ENCODE peak calls at places on chromosomes 4 and X, in five cellular contexts. One of them, this sample, is unnamed. For H3K4me1, the result is how much of the 10 kb centered on the place peaks cover.

GRCh38 chr4:186765138-186765537 is 41.5 kb upstream of the FAT1 start:
- DNase-seq in ascending aorta: no peak
- DNase-seq in psoas muscle: peak
- DNase-seq in GM23338: peak
- DNase-seq in Peyer's patch: peak
- DNase-seq in this sample: no peak

GRCh38 chr4:187103351-187103750 is 379.7 kb upstream of the FAT1 start:
- DNase-seq in ascending aorta: no peak
- DNase-seq in psoas muscle: no peak
- DNase-seq in GM23338: no peak
- DNase-seq in Peyer's patch: no peak
- DNase-seq in this sample: no peak

GRCh38 chr4:72779256-72779655 is 210.2 kb upstream of the ADAMTS3 start:
- DNase-seq in ascending aorta: no peak
- DNase-seq in psoas muscle: no peak
- DNase-seq in GM23338: no peak
- DNase-seq in Peyer's patch: no peak
- DNase-seq in this sample: no peak

GRCh38 chrX:151977009-151977408 is 2.5 kb upstream of the GABRE start:
- DNase-seq in ascending aorta: no peak
- DNase-seq in psoas muscle: no peak
- DNase-seq in GM23338: no peak
- DNase-seq in Peyer's patch: no peak
- DNase-seq in this sample: no peak

GRCh38 chr4:156794863-156795262 is 176.7 kb downstream of the PDGFC start:
- DNase-seq in ascending aorta: no peak
- DNase-seq in psoas muscle: no peak
- DNase-seq in GM23338: no peak
- DNase-seq in Peyer's patch: no peak
- DNase-seq in this sample: no peak

GRCh38 chr4:168028970-168029610 is 63.2 kb upstream of the ANXA10 start:
- DNase-seq in ascending aorta: no peak
- DNase-seq in psoas muscle: no peak
- DNase-seq in GM23338: no peak
- DNase-seq in Peyer's patch: no peak
- DNase-seq in this sample: no peak

GRCh38 chr4:2923141-2923551 is 40.1 kb downstream of the NOP14 start:
- DNase-seq in ascending aorta: no peak
- DNase-seq in psoas muscle: no peak
- DNase-seq in GM23338: no peak
- DNase-seq in Peyer's patch: peak
- DNase-seq in this sample: no peak

GRCh38 chr4:26022346-26022891 is 108.4 kb downstream of the SMIM20 start:
- DNase-seq in ascending aorta: no peak
- DNase-seq in psoas muscle: no peak
- DNase-seq in GM23338: no peak
- DNase-seq in Peyer's patch: no peak
- DNase-seq in this sample: no peak

GRCh38 chrX:19886888-19887531 is 390 bp downstream of the SH3KBP1 start:
- DNase-seq in ascending aorta: no peak
- DNase-seq in psoas muscle: peak
- DNase-seq in GM23338: peak
- DNase-seq in Peyer's patch: peak
- DNase-seq in this sample: peak

GRCh38 chr4:119597377-119597776 is 31.2 kb downstream of the PDE5A start:
- DNase-seq in ascending aorta: no peak
- DNase-seq in psoas muscle: no peak
- DNase-seq in GM23338: peak
- DNase-seq in Peyer's patch: no peak
- DNase-seq in this sample: no peak

GRCh38 chrX:45712067-45712466 is 511.4 kb upstream of the DIPK2B start:
- DNase-seq in ascending aorta: no peak
- DNase-seq in psoas muscle: no peak
- DNase-seq in GM23338: no peak
- DNase-seq in Peyer's patch: no peak
- DNase-seq in this sample: no peak

GRCh38 chrX:102835504-102836146 is 101.4 kb upstream of the RAB40AL start:
- DNase-seq in ascending aorta: no peak
- DNase-seq in psoas muscle: no peak
- DNase-seq in GM23338: peak
- DNase-seq in Peyer's patch: no peak
- DNase-seq in this sample: no peak

GRCh38 chr4:37453004-37453360 is 208.4 kb downstream of the NWD2 start:
- DNase-seq in ascending aorta: no peak
- DNase-seq in psoas muscle: no peak
- DNase-seq in GM23338: peak
- DNase-seq in Peyer's patch: no peak
- DNase-seq in this sample: no peak

GRCh38 chr4:147808447-147808846 is 76.6 kb downstream of the ARHGAP10 start:
- DNase-seq in ascending aorta: no peak
- DNase-seq in psoas muscle: no peak
- DNase-seq in GM23338: no peak
- DNase-seq in Peyer's patch: no peak
- DNase-seq in this sample: no peak

GRCh38 chr4:101115841-101116240 is 231.5 kb downstream of the PPP3CA start:
- DNase-seq in ascending aorta: no peak
- DNase-seq in psoas muscle: no peak
- DNase-seq in GM23338: no peak
- DNase-seq in Peyer's patch: no peak
- DNase-seq in this sample: no peak

GRCh38 chr4:10589808-10590207 is 94.8 kb downstream of the CLNK start:
- DNase-seq in ascending aorta: no peak
- DNase-seq in psoas muscle: no peak
- DNase-seq in GM23338: no peak
- DNase-seq in Peyer's patch: no peak
- DNase-seq in this sample: peak

GRCh38 chr4:1409079-1409805 is 3.0 kb upstream of the NKX1-1 start:
- DNase-seq in ascending aorta: no peak
- DNase-seq in psoas muscle: no peak
- DNase-seq in GM23338: no peak
- DNase-seq in Peyer's patch: no peak
- DNase-seq in this sample: no peak

GRCh38 chr4:3829954-3830773 is 64.0 kb downstream of the ADRA2C start:
- DNase-seq in ascending aorta: no peak
- DNase-seq in psoas muscle: no peak
- DNase-seq in GM23338: peak
- DNase-seq in Peyer's patch: no peak
- DNase-seq in this sample: no peak

DNA sequence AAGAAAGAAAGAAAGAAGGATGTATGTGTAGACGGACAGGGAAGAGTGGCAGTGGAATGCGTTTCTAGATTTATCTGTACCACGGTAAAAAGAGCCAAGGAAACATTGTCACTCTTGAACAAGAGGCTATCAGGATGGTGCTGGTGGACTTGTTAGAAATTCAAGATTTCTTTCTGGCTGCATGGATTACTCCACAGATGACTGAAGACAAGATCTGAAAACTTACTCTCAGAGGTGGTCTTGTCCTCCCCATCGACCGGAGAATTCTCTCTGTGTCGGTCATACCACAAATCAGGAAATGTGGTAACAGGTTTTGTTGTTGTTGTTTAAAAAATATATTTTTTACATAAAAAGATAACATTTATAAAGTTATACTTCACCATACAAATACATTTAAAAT is 11.8 kb downstream of the DSPP start:
- DNase-seq in ascending aorta: no peak
- DNase-seq in psoas muscle: no peak
- DNase-seq in GM23338: no peak
- DNase-seq in Peyer's patch: no peak
- DNase-seq in this sample: no peak
- H3K27ac ChIP-seq in ascending aorta: peak
- H3K27ac ChIP-seq in psoas muscle: peak
- H3K27ac ChIP-seq in GM23338: no peak
- H3K27ac ChIP-seq in Peyer's patch: peak
- H3K27ac ChIP-seq in this sample: no peak

DNA sequence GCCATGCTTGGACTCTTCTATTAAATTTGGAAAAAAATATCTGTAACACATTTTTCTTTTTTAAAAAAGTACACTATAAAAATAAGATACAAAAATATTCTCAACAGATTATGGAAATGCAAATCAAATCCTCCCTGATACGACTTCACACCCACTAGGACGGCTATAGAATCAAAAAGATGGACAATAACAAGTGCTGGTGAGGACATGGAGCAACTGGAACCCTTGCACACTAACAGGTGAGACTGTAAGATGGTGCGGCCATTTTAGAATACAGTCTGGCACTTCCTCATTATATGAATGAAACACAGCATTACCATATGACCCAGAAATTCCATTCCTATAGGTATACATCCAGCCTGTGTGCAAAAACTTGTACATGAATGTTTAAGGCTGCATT is 83.6 kb downstream of the GATB start:
- DNase-seq in ascending aorta: no peak
- DNase-seq in psoas muscle: no peak
- DNase-seq in GM23338: no peak
- DNase-seq in Peyer's patch: no peak
- DNase-seq in this sample: no peak
- H3K4me1 ChIP-seq in ascending aorta: under half
- H3K4me1 ChIP-seq in psoas muscle: under half
- H3K4me1 ChIP-seq in GM23338: under half
- H3K4me1 ChIP-seq in Peyer's patch: under half
- H3K4me1 ChIP-seq in this sample: under half

GRCh38 chr4:150828159-150828558 is 186.9 kb downstream of the LRBA start:
- DNase-seq in ascending aorta: peak
- DNase-seq in psoas muscle: no peak
- DNase-seq in GM23338: no peak
- DNase-seq in Peyer's patch: no peak
- DNase-seq in this sample: peak
- H3K4me3 ChIP-seq in ascending aorta: no peak
- H3K4me3 ChIP-seq in psoas muscle: no peak
- H3K4me3 ChIP-seq in GM23338: no peak
- H3K4me3 ChIP-seq in Peyer's patch: no peak
- H3K4me3 ChIP-seq in this sample: peak

DNA sequence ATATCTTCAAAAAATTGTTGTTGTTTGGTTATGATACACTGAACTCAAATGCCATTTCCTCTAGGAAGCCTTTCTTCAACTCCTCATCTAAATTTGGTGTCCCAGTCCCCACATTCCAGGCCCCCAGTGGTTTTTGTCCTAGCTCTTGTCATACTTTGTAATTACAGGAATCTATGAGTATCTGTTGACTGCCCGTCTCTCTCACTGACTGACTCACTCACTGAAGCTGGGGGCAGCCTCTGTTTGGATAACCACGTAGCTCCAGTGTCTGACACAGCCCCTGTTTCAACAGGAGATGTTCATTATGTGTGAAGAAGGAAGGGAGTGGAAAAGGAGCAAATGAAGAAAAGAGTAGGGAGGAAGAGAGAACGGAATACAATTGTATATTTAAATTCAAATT is 284.1 kb upstream of the TENM3 start:
- DNase-seq in ascending aorta: no peak
- DNase-seq in psoas muscle: no peak
- DNase-seq in GM23338: no peak
- DNase-seq in Peyer's patch: no peak
- DNase-seq in this sample: no peak
- H3K27ac ChIP-seq in ascending aorta: no peak
- H3K27ac ChIP-seq in psoas muscle: no peak
- H3K27ac ChIP-seq in GM23338: no peak
- H3K27ac ChIP-seq in Peyer's patch: no peak
- H3K27ac ChIP-seq in this sample: no peak

DNA sequence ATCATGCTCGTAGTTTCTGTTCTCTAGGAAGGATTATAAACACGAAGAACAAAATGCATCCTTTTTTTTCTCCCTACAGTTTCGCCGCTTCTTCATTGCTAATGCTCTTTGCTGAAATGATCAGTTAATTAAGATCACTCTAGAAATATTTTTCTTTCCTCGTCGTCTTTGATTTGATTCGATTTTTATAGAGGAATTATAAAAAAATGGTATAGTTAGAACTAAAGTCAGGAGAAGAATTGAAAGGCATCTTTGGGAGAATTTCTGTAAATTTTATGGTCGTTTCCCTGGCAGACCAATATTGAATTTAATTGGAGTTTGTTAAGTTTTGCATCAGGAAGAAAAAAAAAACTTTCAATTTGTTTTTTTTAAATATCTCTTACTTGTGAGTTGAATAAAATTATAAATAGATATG is 1.1 kb upstream of the NKX3-2 start:
- DNase-seq in ascending aorta: no peak
- DNase-seq in psoas muscle: no peak
- DNase-seq in GM23338: no peak
- DNase-seq in Peyer's patch: no peak
- DNase-seq in this sample: no peak
- H3K4me1 ChIP-seq in ascending aorta: under half
- H3K4me1 ChIP-seq in psoas muscle: under half
- H3K4me1 ChIP-seq in GM23338: half or more
- H3K4me1 ChIP-seq in Peyer's patch: under half
- H3K4me1 ChIP-seq in this sample: under half

GRCh38 chr4:64516176-64516575 is 106.9 kb upstream of the TECRL start:
- DNase-seq in ascending aorta: no peak
- DNase-seq in psoas muscle: no peak
- DNase-seq in GM23338: no peak
- DNase-seq in Peyer's patch: no peak
- DNase-seq in this sample: no peak

GRCh38 chr4:64520393-64520792 is 111.1 kb upstream of the TECRL start:
- DNase-seq in ascending aorta: no peak
- DNase-seq in psoas muscle: no peak
- DNase-seq in GM23338: peak
- DNase-seq in Peyer's patch: no peak
- DNase-seq in this sample: no peak

GRCh38 chr4:64518600-64518999 is 109.3 kb upstream of the TECRL start:
- DNase-seq in ascending aorta: no peak
- DNase-seq in psoas muscle: no peak
- DNase-seq in GM23338: no peak
- DNase-seq in Peyer's patch: no peak
- DNase-seq in this sample: no peak
- H3K4me3 ChIP-seq in ascending aorta: no peak
- H3K4me3 ChIP-seq in psoas muscle: no peak
- H3K4me3 ChIP-seq in GM23338: no peak
- H3K4me3 ChIP-seq in Peyer's patch: no peak
- H3K4me3 ChIP-seq in this sample: no peak